ENCODE peak calls at places on chromosomes 16 and 17, in four cellular contexts. M is A549, X is K562, P is GM23338. I is an unnamed sample. For H3K4me1, the result is how much of the 10 kb centered on the place peaks cover.

GRCh38 chr17:74972107-74972972 is at the start of gene HID1:
- DNase-seq in M (peak), X (peak), P (peak), I (peak)

GRCh38 chr16:84166796-84167695 is 19.8 kb downstream of the TAF1C start:
- DNase-seq in M (no peak), X (no peak), P (peak), I (no peak)

GRCh38 chr16:4217246-4218131 is 24.4 kb downstream of the SRL start:
- DNase-seq in M (no peak), X (no peak), P (no peak), I (no peak)

GRCh38 chr17:10768766-10769383 is 35.0 kb downstream of the TMEM238L start:
- DNase-seq in M (no peak), X (no peak), P (no peak), I (no peak)

GRCh38 chr17:35877345-35878029 is 2.7 kb downstream of the CCL5 start:
- DNase-seq in M (no peak), X (no peak), P (no peak), I (no peak)

GRCh38 chr17:21711182-21711581 is 18.9 kb downstream of the KCNJ18 start:
- DNase-seq in M (no peak), X (no peak), P (no peak), I (no peak)

GRCh38 chr17:57735707-57736106 is 9.4 kb downstream of the CCDC182 start:
- DNase-seq in M (peak), X (peak), P (peak), I (peak)

GRCh38 chr16:72236866-72237265 is 64.9 kb upstream of the PMFBP1 start:
- DNase-seq in M (no peak), X (no peak), P (no peak), I (no peak)

GRCh38 chr17:29050176-29050575 is 7.2 kb downstream of the PIPOX start:
- DNase-seq in M (no peak), X (no peak), P (no peak), I (no peak)

GRCh38 chr17:48054238-48055185 is 6.4 kb downstream of the NFE2L1 start:
- DNase-seq in M (no peak), X (peak), P (peak), I (no peak)

GRCh38 chr17:39781028-39781800 is 43.5 kb downstream of the GRB7 start:
- DNase-seq in M (no peak), X (no peak), P (no peak), I (no peak)

GRCh38 chr16:76371441-76371840 is 94.2 kb downstream of the CNTNAP4 start:
- DNase-seq in M (no peak), X (no peak), P (no peak), I (no peak)

GRCh38 chr16:85289760-85290625 is 177.7 kb upstream of the CIBAR2 start:
- DNase-seq in M (no peak), X (peak), P (no peak), I (peak)

GRCh38 chr16:69932691-69933392 is 18.3 kb upstream of the CLEC18A start:
- DNase-seq in M (no peak), X (no peak), P (no peak), I (no peak)

GRCh38 chr16:46729326-46729995 is 18.7 kb downstream of the MYLK3 start:
- DNase-seq in M (no peak), X (no peak), P (no peak), I (no peak)

GRCh38 chr16:51151951-51152663 is 1.0 kb upstream of the SALL1 start:
- DNase-seq in M (peak), X (no peak), P (peak), I (peak)

GRCh38 chr17:7711356-7711755 is 6.2 kb upstream of the DNAH2 start:
- DNase-seq in M (peak), X (peak), P (peak), I (no peak)

GRCh38 chr17:77372444-77373297 is 231.9 kb downstream of the SEC14L1 start:
- DNase-seq in M (no peak), X (peak), P (peak), I (peak)

GRCh38 chr17:75843577-75844529 is at the start of gene UNC13D:
- DNase-seq in M (no peak), X (peak), P (no peak), I (peak)

GRCh38 chr16:61998460-61998859 is 37.8 kb downstream of the CDH8 start:
- DNase-seq in M (no peak), X (no peak), P (no peak), I (no peak)

GRCh38 chr17:75338335-75338734 is 49.1 kb upstream of the SLC25A19 start:
- DNase-seq in M (no peak), X (no peak), P (no peak), I (no peak)

GRCh38 chr17:34670618-34671017 is 91.2 kb downstream of the TMEM132E start:
- DNase-seq in M (no peak), X (no peak), P (peak), I (no peak)

GRCh38 chr17:32609085-32609484 is 122.3 kb downstream of the CDK5R1 start:
- DNase-seq in M (peak), X (no peak), P (no peak), I (peak)

GRCh38 chr17:29091591-29092291 is 48.8 kb downstream of the PIPOX start:
- DNase-seq in M (no peak), X (no peak), P (no peak), I (no peak)

GRCh38 chr16:55508941-55509920 is at the start of gene LPCAT2:
- DNase-seq in M (peak), X (peak), P (peak), I (peak)

GRCh38 chr16:85146922-85147651 is 34.8 kb upstream of the CIBAR2 start:
- DNase-seq in M (no peak), X (no peak), P (no peak), I (no peak)

GRCh38 chr16:77877712-77878111 is 89.3 kb downstream of the VAT1L start:
- DNase-seq in M (peak), X (no peak), P (no peak), I (peak)

GRCh38 chr17:58316260-58316960 is 12.2 kb downstream of the TSPOAP1 start:
- DNase-seq in M (no peak), X (no peak), P (no peak), I (no peak)

GRCh38 chr17:55783684-55784245 is 32.9 kb downstream of the PCTP start:
- DNase-seq in M (no peak), X (no peak), P (no peak), I (no peak)

GRCh38 chr16:14501331-14502255 is 128.5 kb downstream of the PARN start:
- DNase-seq in M (peak), X (peak), P (peak), I (peak)

GRCh38 chr17:47615766-47616424 is 33.8 kb upstream of the KPNB1 start:
- DNase-seq in M (peak), X (peak), P (peak), I (peak)

GRCh38 chr17:5282639-5283217 is 644 bp downstream of the RABEP1 start:
- DNase-seq in M (peak), X (peak), P (peak), I (no peak)

GRCh38 chr16:55605756-55606155 is 39.3 kb downstream of the CAPNS2 start:
- DNase-seq in M (no peak), X (no peak), P (no peak), I (no peak)

GRCh38 chr16:24203675-24204074 is 52.5 kb upstream of the CACNG3 start:
- DNase-seq in M (no peak), X (no peak), P (no peak), I (no peak)

DNA sequence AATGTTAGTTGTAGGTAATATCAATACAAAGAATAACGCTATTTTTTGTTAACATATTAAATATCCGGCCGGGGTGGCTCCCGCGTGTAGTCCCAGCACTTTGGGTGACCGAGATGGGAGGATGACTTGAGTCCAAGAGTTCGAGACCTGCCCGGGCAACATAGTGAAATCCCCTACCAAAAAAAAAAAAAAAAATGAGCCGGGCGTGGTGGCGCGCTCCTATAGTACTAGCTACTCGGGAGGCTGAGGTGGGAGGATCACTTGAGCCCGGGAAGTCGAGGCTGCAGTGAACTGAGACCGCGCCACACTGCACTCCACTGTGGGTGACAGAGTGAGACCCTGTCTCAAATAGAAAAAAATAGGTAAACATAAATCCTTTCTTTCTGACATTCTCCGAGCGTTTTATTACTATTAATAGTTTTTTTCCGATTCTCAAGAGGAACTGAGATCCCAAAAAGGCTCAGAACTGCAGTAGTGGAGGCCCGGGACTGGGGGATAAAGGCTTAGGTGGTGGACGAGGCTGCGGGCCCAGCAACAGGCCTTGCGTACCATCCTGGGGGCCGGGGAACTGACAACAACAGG is 1.0 kb downstream of the N4BP1 start:
- DNase-seq in M (no peak), X (no peak), P (no peak), I (no peak)
- H3K4me1 ChIP-seq in M (under half), X (under half), P (under half), I (half or more)

GRCh38 chr17:36937001-36937960 is at the start of gene LHX1:
- DNase-seq in M (no peak), X (no peak), P (peak), I (no peak)

GRCh38 chr17:36936455-36936934 is 780 bp upstream of the LHX1 start:
- DNase-seq in M (no peak), X (no peak), P (peak), I (no peak)

GRCh38 chr17:36939059-36939943 is 2.0 kb downstream of the LHX1 start:
- DNase-seq in M (no peak), X (no peak), P (no peak), I (no peak)

GRCh38 chr17:36938566-36939058 is 1.3 kb downstream of the LHX1 start:
- DNase-seq in M (no peak), X (no peak), P (no peak), I (no peak)

GRCh38 chr17:36937961-36938565 is 788 bp downstream of the LHX1 start:
- DNase-seq in M (no peak), X (no peak), P (peak), I (no peak)
- TF ChIP-seq REST in M (no peak), X (no peak), P (no peak), I (peak)

GRCh38 chr17:72264682-72265405 is 144.0 kb downstream of the SOX9 start:
- DNase-seq in M (no peak), X (no peak), P (no peak), I (no peak)
- H3K4me1 ChIP-seq in M (under half), X (under half), P (under half), I (under half)

GRCh38 chr16:57709663-57710062 is 15.1 kb downstream of the DRC7 start:
- DNase-seq in M (no peak), X (no peak), P (no peak), I (peak)

GRCh38 chr16:57706717-57707116 is 12.1 kb downstream of the DRC7 start:
- DNase-seq in M (no peak), X (no peak), P (no peak), I (no peak)

GRCh38 chr16:57704905-57705852 is 10.6 kb downstream of the DRC7 start:
- DNase-seq in M (no peak), X (no peak), P (no peak), I (no peak)

GRCh38 chr16:57708168-57708567 is 13.6 kb downstream of the DRC7 start:
- DNase-seq in M (no peak), X (no peak), P (no peak), I (no peak)

DNA sequence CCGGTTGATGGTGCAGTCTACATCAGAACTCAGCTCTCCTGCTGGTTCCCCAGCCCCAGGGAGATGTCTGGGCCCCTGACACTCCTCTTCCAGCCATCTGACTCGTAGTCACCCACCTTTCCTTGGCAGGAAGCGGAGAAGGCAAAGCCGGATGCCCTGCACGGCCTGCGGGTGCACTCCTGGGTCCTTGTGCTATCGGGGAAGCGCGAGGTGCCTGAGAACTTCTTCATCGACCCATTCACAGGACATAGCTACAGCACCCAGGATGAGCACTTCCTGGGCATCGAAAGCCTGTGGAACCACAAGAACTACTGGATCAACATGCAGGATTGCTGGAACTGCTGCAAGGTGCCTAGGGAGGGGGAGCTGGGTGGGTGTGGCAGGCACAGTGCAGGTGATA is 12.7 kb downstream of the DRC7 start:
- DNase-seq in M (no peak), X (no peak), P (no peak), I (no peak)
- TF ChIP-seq REST in M (no peak), X (no peak), P (no peak), I (no peak)

GRCh38 chr16:88558457-88559442 is 11.5 kb upstream of the ZC3H18 start:
- DNase-seq in M (peak), X (peak), P (peak), I (peak)
- H3K4me1 ChIP-seq in M (under half), X (under half), P (under half), I (under half)

GRCh38 chr16:53528797-53529196 is 25.8 kb upstream of the AKTIP start:
- DNase-seq in M (no peak), X (no peak), P (no peak), I (no peak)

GRCh38 chr16:53530046-53530445 is 27.0 kb upstream of the AKTIP start:
- DNase-seq in M (no peak), X (no peak), P (no peak), I (no peak)

GRCh38 chr16:53534206-53534605 is 31.2 kb upstream of the AKTIP start:
- DNase-seq in M (no peak), X (no peak), P (peak), I (no peak)

GRCh38 chr16:53530741-53531140 is 27.7 kb upstream of the AKTIP start:
- DNase-seq in M (no peak), X (no peak), P (no peak), I (no peak)

GRCh38 chr16:53529529-53529928 is 26.5 kb upstream of the AKTIP start:
- DNase-seq in M (no peak), X (no peak), P (no peak), I (no peak)
- TF ChIP-seq REST in M (no peak), X (no peak), P (no peak), I (no peak)

DNA sequence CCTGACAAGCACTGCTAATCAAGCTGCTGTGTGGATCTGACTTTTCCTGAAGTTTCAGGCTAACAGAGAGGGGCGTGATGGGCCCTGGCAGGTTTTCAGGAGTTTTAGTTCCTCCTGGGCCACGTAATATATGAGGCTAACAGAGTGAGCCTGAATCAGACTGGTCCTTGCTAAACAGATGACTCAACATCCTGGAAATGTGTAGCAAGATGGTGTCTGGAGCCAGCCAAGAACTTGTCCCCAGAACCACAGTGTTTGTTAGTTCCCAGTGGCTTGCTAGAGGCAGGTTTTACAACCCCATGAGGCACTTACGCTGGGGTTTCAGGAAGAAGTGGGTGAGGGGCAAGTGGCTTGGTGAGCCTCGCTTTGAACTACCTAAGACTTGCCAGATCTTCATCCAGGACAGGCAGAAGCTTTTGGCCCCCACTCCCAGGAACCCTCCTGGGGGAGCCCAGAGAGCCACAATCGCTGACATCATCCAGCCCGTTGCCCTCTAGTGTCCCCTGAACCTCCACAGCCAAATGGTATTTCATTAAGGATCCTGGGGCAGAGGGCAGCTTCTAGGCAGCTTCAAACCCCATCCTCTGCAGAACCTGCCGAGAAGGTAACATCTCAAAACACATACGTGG is 15.9 kb downstream of the TMEM92 start:
- DNase-seq in M (peak), X (no peak), P (no peak), I (no peak)
- H3K4me1 ChIP-seq in M (under half), X (under half), P (under half), I (under half)

GRCh38 chr16:79165541-79165940 is 435.0 kb downstream of the MAF start:
- DNase-seq in M (no peak), X (no peak), P (no peak), I (no peak)
- TF ChIP-seq REST in M (no peak), X (no peak), P (no peak), I (no peak)

GRCh38 chr17:64261422-64262124 is 1.5 kb downstream of the TEX2 start:
- DNase-seq in M (no peak), X (no peak), P (no peak), I (no peak)

GRCh38 chr17:64262125-64262421 is 987 bp downstream of the TEX2 start:
- DNase-seq in M (no peak), X (no peak), P (no peak), I (peak)

GRCh38 chr17:64259922-64260321 is 3.1 kb downstream of the TEX2 start:
- DNase-seq in M (no peak), X (no peak), P (no peak), I (no peak)

GRCh38 chr17:64256913-64257807 is 5.9 kb downstream of the TEX2 start:
- DNase-seq in M (no peak), X (no peak), P (no peak), I (no peak)

DNA sequence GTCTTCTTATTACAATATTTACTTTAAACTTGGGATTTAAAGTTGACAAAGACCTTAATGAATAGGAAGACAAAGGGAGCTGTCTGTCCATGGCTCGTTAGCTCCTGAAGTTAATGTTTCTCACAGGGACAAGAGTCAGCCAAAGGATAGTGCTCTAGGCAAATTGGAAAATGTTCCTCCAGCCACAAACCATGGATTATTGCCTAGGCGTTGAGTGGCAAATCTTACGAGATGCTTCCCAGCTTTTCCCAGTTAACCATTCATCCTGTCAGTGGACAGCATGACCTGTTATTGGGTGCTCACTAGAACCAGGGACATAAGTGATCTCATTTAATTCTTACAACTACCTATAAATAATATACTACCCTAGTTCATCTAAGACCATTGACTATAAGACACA is 3.6 kb downstream of the TEX2 start:
- DNase-seq in M (no peak), X (no peak), P (no peak), I (no peak)
- H3K4me1 ChIP-seq in M (under half), X (under half), P (under half), I (half or more)

GRCh38 chr17:80750263-80750662 is 205.6 kb downstream of the RPTOR start:
- DNase-seq in M (no peak), X (no peak), P (no peak), I (no peak)
- TF ChIP-seq REST in M (no peak), X (no peak), P (no peak), I (no peak)

I was measured in HepG2.